ENCODE peak calls at places on chromosomes 16 and 17, in six cellular contexts. One of them, this sample, is unnamed.

GRCh38 chr17:47229535-47230443 is 20.6 kb downstream of the MYL4 start:
- DNase-seq in anterior cingulate cortex: peak; percentile 51
- DNase-seq in WTC11: peak; percentile 85
- DNase-seq in ACHN: peak; percentile 93
- DNase-seq in thoracic aorta: peak; percentile 76
- DNase-seq in HEK293T: peak; percentile 89
- DNase-seq in this sample: peak; percentile 65

GRCh38 chr16:27499659-27500055 is 50.1 kb downstream of the GTF3C1 start:
- DNase-seq in HEK293T: no peak
- DNase-seq in thoracic aorta: no peak
- DNase-seq in ACHN: no peak
- DNase-seq in WTC11: no peak
- DNase-seq in anterior cingulate cortex: peak; percentile 30
- DNase-seq in this sample: no peak

GRCh38 chr16:74871608-74872007 is 97.0 kb upstream of the FA2H start:
- DNase-seq in anterior cingulate cortex: no peak
- DNase-seq in thoracic aorta: no peak
- DNase-seq in HEK293T: no peak
- DNase-seq in WTC11: peak; percentile 71
- DNase-seq in ACHN: no peak
- DNase-seq in this sample: no peak

GRCh38 chr17:37607637-37608368 is 1.4 kb downstream of the SYNRG start:
- DNase-seq in WTC11: no peak
- DNase-seq in HEK293T: no peak
- DNase-seq in anterior cingulate cortex: no peak
- DNase-seq in ACHN: no peak
- DNase-seq in thoracic aorta: no peak
- DNase-seq in this sample: no peak

GRCh38 chr16:65644821-65645220 is 523.0 kb upstream of the CDH11 start:
- DNase-seq in anterior cingulate cortex: no peak
- DNase-seq in WTC11: no peak
- DNase-seq in ACHN: no peak
- DNase-seq in HEK293T: no peak
- DNase-seq in thoracic aorta: no peak
- DNase-seq in this sample: no peak

GRCh38 chr16:55030944-55031343 is 100.3 kb downstream of the IRX5 start:
- DNase-seq in anterior cingulate cortex: no peak
- DNase-seq in thoracic aorta: no peak
- DNase-seq in WTC11: no peak
- DNase-seq in ACHN: no peak
- DNase-seq in HEK293T: no peak
- DNase-seq in this sample: no peak

GRCh38 chr17:19948100-19948943 is 29.3 kb downstream of the AKAP10 start:
- DNase-seq in thoracic aorta: no peak
- DNase-seq in HEK293T: no peak
- DNase-seq in WTC11: no peak
- DNase-seq in anterior cingulate cortex: no peak
- DNase-seq in ACHN: no peak
- DNase-seq in this sample: no peak

GRCh38 chr16:81469710-81470481 is 25.3 kb downstream of the CMIP start:
- DNase-seq in anterior cingulate cortex: no peak
- DNase-seq in thoracic aorta: no peak
- DNase-seq in WTC11: no peak
- DNase-seq in HEK293T: no peak
- DNase-seq in ACHN: no peak
- DNase-seq in this sample: no peak

GRCh38 chr16:57964157-57964700 is 6.7 kb downstream of the CNGB1 start:
- DNase-seq in thoracic aorta: no peak
- DNase-seq in anterior cingulate cortex: no peak
- DNase-seq in HEK293T: no peak
- DNase-seq in ACHN: no peak
- DNase-seq in WTC11: no peak
- DNase-seq in this sample: no peak

GRCh38 chr17:58703137-58703846 is 10.9 kb downstream of the RAD51C start:
- DNase-seq in ACHN: peak; percentile 65
- DNase-seq in WTC11: no peak
- DNase-seq in anterior cingulate cortex: no peak
- DNase-seq in thoracic aorta: no peak
- DNase-seq in HEK293T: no peak
- DNase-seq in this sample: peak; percentile 43

GRCh38 chr16:87578531-87578930 is 23.8 kb upstream of the JPH3 start:
- DNase-seq in HEK293T: no peak
- DNase-seq in WTC11: no peak
- DNase-seq in anterior cingulate cortex: no peak
- DNase-seq in ACHN: no peak
- DNase-seq in thoracic aorta: no peak
- DNase-seq in this sample: no peak

GRCh38 chr17:34637548-34638525 is 58.5 kb downstream of the TMEM132E start:
- DNase-seq in HEK293T: peak; percentile 73
- DNase-seq in WTC11: peak; percentile 89
- DNase-seq in thoracic aorta: no peak
- DNase-seq in anterior cingulate cortex: peak; percentile 35
- DNase-seq in ACHN: peak; percentile 71
- DNase-seq in this sample: peak; percentile 14

GRCh38 chr17:36934144-36934758 is 3.0 kb upstream of the LHX1 start:
- DNase-seq in thoracic aorta: no peak
- DNase-seq in ACHN: no peak
- DNase-seq in anterior cingulate cortex: no peak
- DNase-seq in WTC11: peak; percentile 46
- DNase-seq in HEK293T: no peak
- DNase-seq in this sample: no peak

GRCh38 chr17:81717766-81718089 is 5.6 kb downstream of the SLC25A10 start:
- DNase-seq in ACHN: no peak
- DNase-seq in WTC11: no peak
- DNase-seq in thoracic aorta: no peak
- DNase-seq in anterior cingulate cortex: no peak
- DNase-seq in HEK293T: no peak
- DNase-seq in this sample: no peak

GRCh38 chr17:7285679-7286078 is 4.2 kb downstream of the SLC2A4 start:
- DNase-seq in anterior cingulate cortex: no peak
- DNase-seq in WTC11: no peak
- DNase-seq in HEK293T: no peak
- DNase-seq in ACHN: no peak
- DNase-seq in thoracic aorta: no peak
- DNase-seq in this sample: no peak

GRCh38 chr17:72182256-72182890 is 61.6 kb downstream of the SOX9 start:
- DNase-seq in ACHN: no peak
- DNase-seq in thoracic aorta: no peak
- DNase-seq in anterior cingulate cortex: peak; percentile 31
- DNase-seq in HEK293T: no peak
- DNase-seq in WTC11: no peak
- DNase-seq in this sample: no peak

GRCh38 chr16:58422809-58423208 is 30.5 kb downstream of the GINS3 start:
- DNase-seq in ACHN: no peak
- DNase-seq in anterior cingulate cortex: no peak
- DNase-seq in thoracic aorta: no peak
- DNase-seq in WTC11: no peak
- DNase-seq in HEK293T: no peak
- DNase-seq in this sample: no peak

GRCh38 chr16:84514874-84515835 is 10.7 kb upstream of the MEAK7 start:
- DNase-seq in ACHN: no peak
- DNase-seq in HEK293T: no peak
- DNase-seq in thoracic aorta: no peak
- DNase-seq in WTC11: no peak
- DNase-seq in anterior cingulate cortex: no peak
- DNase-seq in this sample: no peak

GRCh38 chr17:9239260-9239820 is 218.0 kb downstream of the NTN1 start:
- DNase-seq in anterior cingulate cortex: no peak
- DNase-seq in WTC11: no peak
- DNase-seq in HEK293T: no peak
- DNase-seq in ACHN: no peak
- DNase-seq in thoracic aorta: no peak
- DNase-seq in this sample: no peak

GRCh38 chr17:43601280-43602050 is 55.3 kb upstream of the ETV4 start:
- DNase-seq in HEK293T: no peak
- DNase-seq in ACHN: no peak
- DNase-seq in anterior cingulate cortex: no peak
- DNase-seq in WTC11: no peak
- DNase-seq in thoracic aorta: peak; percentile 83
- DNase-seq in this sample: no peak

GRCh38 chr16:23905027-23905426 is 69.2 kb downstream of the PRKCB start:
- DNase-seq in WTC11: peak; percentile 61
- DNase-seq in anterior cingulate cortex: no peak
- DNase-seq in ACHN: peak; percentile 79
- DNase-seq in thoracic aorta: no peak
- DNase-seq in HEK293T: no peak
- DNase-seq in this sample: no peak

GRCh38 chr16:29011851-29012250 is 27.0 kb downstream of the LAT start:
- DNase-seq in thoracic aorta: no peak
- DNase-seq in WTC11: no peak
- DNase-seq in anterior cingulate cortex: no peak
- DNase-seq in ACHN: no peak
- DNase-seq in HEK293T: no peak
- DNase-seq in this sample: no peak

GRCh38 chr16:57196276-57196675 is 10.1 kb downstream of the RSPRY1 start:
- DNase-seq in thoracic aorta: no peak
- DNase-seq in anterior cingulate cortex: no peak
- DNase-seq in ACHN: no peak
- DNase-seq in HEK293T: no peak
- DNase-seq in WTC11: no peak
- DNase-seq in this sample: no peak

GRCh38 chr17:79781691-79782575 is 4.0 kb downstream of the CBX2 start:
- DNase-seq in ACHN: no peak
- DNase-seq in thoracic aorta: no peak
- DNase-seq in anterior cingulate cortex: no peak
- DNase-seq in WTC11: no peak
- DNase-seq in HEK293T: no peak
- DNase-seq in this sample: no peak

GRCh38 chr17:81420769-81421462 is 25.7 kb downstream of the BAHCC1 start:
- DNase-seq in anterior cingulate cortex: peak; percentile 82
- DNase-seq in WTC11: no peak
- DNase-seq in HEK293T: no peak
- DNase-seq in thoracic aorta: peak; percentile 68
- DNase-seq in ACHN: no peak
- DNase-seq in this sample: no peak

GRCh38 chr16:81585785-81586184 is 141.2 kb downstream of the CMIP start:
- DNase-seq in thoracic aorta: no peak
- DNase-seq in HEK293T: peak; percentile 61
- DNase-seq in ACHN: peak; percentile 58
- DNase-seq in anterior cingulate cortex: no peak
- DNase-seq in WTC11: peak; percentile 50
- DNase-seq in this sample: peak; percentile 20

GRCh38 chr17:55434721-55435120 is 13.1 kb upstream of the MMD start:
- DNase-seq in anterior cingulate cortex: no peak
- DNase-seq in ACHN: no peak
- DNase-seq in thoracic aorta: no peak
- DNase-seq in HEK293T: no peak
- DNase-seq in WTC11: no peak
- DNase-seq in this sample: no peak

GRCh38 chr16:71895679-71896385 is 501 bp downstream of the IST1 start:
- DNase-seq in ACHN: peak; percentile 71
- DNase-seq in anterior cingulate cortex: no peak
- DNase-seq in HEK293T: peak; percentile 25
- DNase-seq in thoracic aorta: no peak
- DNase-seq in WTC11: peak; percentile 38
- DNase-seq in this sample: peak; percentile 15

This sample was measured in SW 1271.